ENCODE peak calls at places on chromosomes 7 and 10, in ten cellular contexts. One of them, this sample, is unnamed.

GRCh38 chr7:50782376-50783208 is at the start of gene GRB10:
- DNase-seq in NCI-H1105 treated with DMSO at 0.1 percent for 48 hours: peak; percentile 75
- DNase-seq in AG09309: no peak
- DNase-seq in stimulated activated CD4-positive, alpha-beta T cell treated with anti-CD3 and anti-CD28 coated beads, Interleukin-2, amount 100 ng/mL, for 48 hours: no peak
- DNase-seq in chondrocyte: no peak
- DNase-seq in non-pigmented ciliary epithelial cell: no peak
- DNase-seq in GM04504: no peak
- DNase-seq in KBM-7: peak; percentile 54
- DNase-seq in RPMI7951: peak; percentile 61
- DNase-seq in NCI-H1417: peak; percentile 89
- DNase-seq in this sample: no peak

GRCh38 chr7:23072916-23073315 is 32.7 kb upstream of the KLHL7 start:
- DNase-seq in NCI-H1105 treated with DMSO at 0.1 percent for 48 hours: no peak
- DNase-seq in AG09309: no peak
- DNase-seq in stimulated activated CD4-positive, alpha-beta T cell treated with anti-CD3 and anti-CD28 coated beads, Interleukin-2, amount 100 ng/mL, for 48 hours: no peak
- DNase-seq in chondrocyte: no peak
- DNase-seq in non-pigmented ciliary epithelial cell: no peak
- DNase-seq in GM04504: no peak
- DNase-seq in KBM-7: no peak
- DNase-seq in RPMI7951: no peak
- DNase-seq in NCI-H1417: no peak
- DNase-seq in this sample: no peak

GRCh38 chr7:5643280-5643679 is 138.2 kb downstream of the RNF216 start:
- DNase-seq in NCI-H1105 treated with DMSO at 0.1 percent for 48 hours: no peak
- DNase-seq in AG09309: no peak
- DNase-seq in stimulated activated CD4-positive, alpha-beta T cell treated with anti-CD3 and anti-CD28 coated beads, Interleukin-2, amount 100 ng/mL, for 48 hours: no peak
- DNase-seq in chondrocyte: no peak
- DNase-seq in non-pigmented ciliary epithelial cell: no peak
- DNase-seq in GM04504: no peak
- DNase-seq in KBM-7: peak; percentile 74
- DNase-seq in RPMI7951: peak; percentile 65
- DNase-seq in NCI-H1417: no peak
- DNase-seq in this sample: no peak

GRCh38 chr7:43873300-43873699 is 4.0 kb upstream of the MRPS24 start:
- DNase-seq in NCI-H1105 treated with DMSO at 0.1 percent for 48 hours: no peak
- DNase-seq in AG09309: peak; percentile 76
- DNase-seq in stimulated activated CD4-positive, alpha-beta T cell treated with anti-CD3 and anti-CD28 coated beads, Interleukin-2, amount 100 ng/mL, for 48 hours: no peak
- DNase-seq in chondrocyte: no peak
- DNase-seq in non-pigmented ciliary epithelial cell: no peak
- DNase-seq in GM04504: peak; percentile 92
- DNase-seq in KBM-7: no peak
- DNase-seq in RPMI7951: peak; percentile 92
- DNase-seq in NCI-H1417: no peak
- DNase-seq in this sample: peak; percentile 80

GRCh38 chr10:117273980-117274379 is 33.1 kb downstream of the SLC18A2 start:
- DNase-seq in NCI-H1105 treated with DMSO at 0.1 percent for 48 hours: no peak
- DNase-seq in AG09309: no peak
- DNase-seq in stimulated activated CD4-positive, alpha-beta T cell treated with anti-CD3 and anti-CD28 coated beads, Interleukin-2, amount 100 ng/mL, for 48 hours: no peak
- DNase-seq in chondrocyte: no peak
- DNase-seq in non-pigmented ciliary epithelial cell: no peak
- DNase-seq in GM04504: no peak
- DNase-seq in KBM-7: no peak
- DNase-seq in RPMI7951: no peak
- DNase-seq in NCI-H1417: no peak
- DNase-seq in this sample: no peak

GRCh38 chr7:125465527-125465926 is 535.9 kb upstream of the POT1 start:
- DNase-seq in NCI-H1105 treated with DMSO at 0.1 percent for 48 hours: no peak
- DNase-seq in AG09309: no peak
- DNase-seq in stimulated activated CD4-positive, alpha-beta T cell treated with anti-CD3 and anti-CD28 coated beads, Interleukin-2, amount 100 ng/mL, for 48 hours: no peak
- DNase-seq in chondrocyte: no peak
- DNase-seq in non-pigmented ciliary epithelial cell: no peak
- DNase-seq in GM04504: no peak
- DNase-seq in KBM-7: no peak
- DNase-seq in RPMI7951: no peak
- DNase-seq in NCI-H1417: peak; percentile 59
- DNase-seq in this sample: no peak

GRCh38 chr10:43417950-43418768 is 9.2 kb upstream of the HNRNPF start:
- DNase-seq in NCI-H1105 treated with DMSO at 0.1 percent for 48 hours: no peak
- DNase-seq in AG09309: no peak
- DNase-seq in stimulated activated CD4-positive, alpha-beta T cell treated with anti-CD3 and anti-CD28 coated beads, Interleukin-2, amount 100 ng/mL, for 48 hours: no peak
- DNase-seq in chondrocyte: no peak
- DNase-seq in non-pigmented ciliary epithelial cell: no peak
- DNase-seq in GM04504: no peak
- DNase-seq in KBM-7: peak; percentile 100
- DNase-seq in RPMI7951: peak; percentile 83
- DNase-seq in NCI-H1417: no peak
- DNase-seq in this sample: no peak

GRCh38 chr10:130407052-130407451 is 270.9 kb downstream of the GLRX3 start:
- DNase-seq in NCI-H1105 treated with DMSO at 0.1 percent for 48 hours: no peak
- DNase-seq in AG09309: no peak
- DNase-seq in stimulated activated CD4-positive, alpha-beta T cell treated with anti-CD3 and anti-CD28 coated beads, Interleukin-2, amount 100 ng/mL, for 48 hours: no peak
- DNase-seq in chondrocyte: no peak
- DNase-seq in non-pigmented ciliary epithelial cell: no peak
- DNase-seq in GM04504: no peak
- DNase-seq in KBM-7: no peak
- DNase-seq in RPMI7951: no peak
- DNase-seq in NCI-H1417: no peak
- DNase-seq in this sample: no peak

GRCh38 chr10:16765532-16766365 is 51.5 kb downstream of the RSU1 start:
- DNase-seq in NCI-H1105 treated with DMSO at 0.1 percent for 48 hours: no peak
- DNase-seq in AG09309: no peak
- DNase-seq in stimulated activated CD4-positive, alpha-beta T cell treated with anti-CD3 and anti-CD28 coated beads, Interleukin-2, amount 100 ng/mL, for 48 hours: no peak
- DNase-seq in chondrocyte: no peak
- DNase-seq in non-pigmented ciliary epithelial cell: no peak
- DNase-seq in GM04504: no peak
- DNase-seq in KBM-7: no peak
- DNase-seq in RPMI7951: no peak
- DNase-seq in NCI-H1417: no peak
- DNase-seq in this sample: no peak

GRCh38 chr7:76383089-76383944 is 24.5 kb upstream of the YWHAG start:
- DNase-seq in NCI-H1105 treated with DMSO at 0.1 percent for 48 hours: no peak
- DNase-seq in AG09309: no peak
- DNase-seq in stimulated activated CD4-positive, alpha-beta T cell treated with anti-CD3 and anti-CD28 coated beads, Interleukin-2, amount 100 ng/mL, for 48 hours: no peak
- DNase-seq in chondrocyte: no peak
- DNase-seq in non-pigmented ciliary epithelial cell: no peak
- DNase-seq in GM04504: no peak
- DNase-seq in KBM-7: peak; percentile 34
- DNase-seq in RPMI7951: no peak
- DNase-seq in NCI-H1417: no peak
- DNase-seq in this sample: no peak

GRCh38 chr10:88490216-88490980 is 92.7 kb downstream of the RNLS start:
- DNase-seq in NCI-H1105 treated with DMSO at 0.1 percent for 48 hours: no peak
- DNase-seq in AG09309: no peak
- DNase-seq in stimulated activated CD4-positive, alpha-beta T cell treated with anti-CD3 and anti-CD28 coated beads, Interleukin-2, amount 100 ng/mL, for 48 hours: no peak
- DNase-seq in chondrocyte: no peak
- DNase-seq in non-pigmented ciliary epithelial cell: no peak
- DNase-seq in GM04504: no peak
- DNase-seq in KBM-7: peak; percentile 2
- DNase-seq in RPMI7951: no peak
- DNase-seq in NCI-H1417: no peak
- DNase-seq in this sample: no peak

GRCh38 chr7:13749026-13749425 is 240.4 kb downstream of the ETV1 start:
- DNase-seq in NCI-H1105 treated with DMSO at 0.1 percent for 48 hours: no peak
- DNase-seq in AG09309: no peak
- DNase-seq in stimulated activated CD4-positive, alpha-beta T cell treated with anti-CD3 and anti-CD28 coated beads, Interleukin-2, amount 100 ng/mL, for 48 hours: no peak
- DNase-seq in chondrocyte: no peak
- DNase-seq in non-pigmented ciliary epithelial cell: no peak
- DNase-seq in GM04504: no peak
- DNase-seq in KBM-7: no peak
- DNase-seq in RPMI7951: no peak
- DNase-seq in NCI-H1417: peak; percentile 72
- DNase-seq in this sample: no peak

GRCh38 chr10:93028881-93029280 is 31.7 kb upstream of the CYP26C1 start:
- DNase-seq in NCI-H1105 treated with DMSO at 0.1 percent for 48 hours: no peak
- DNase-seq in AG09309: no peak
- DNase-seq in stimulated activated CD4-positive, alpha-beta T cell treated with anti-CD3 and anti-CD28 coated beads, Interleukin-2, amount 100 ng/mL, for 48 hours: no peak
- DNase-seq in chondrocyte: no peak
- DNase-seq in non-pigmented ciliary epithelial cell: no peak
- DNase-seq in GM04504: no peak
- DNase-seq in KBM-7: no peak
- DNase-seq in RPMI7951: peak; percentile 54
- DNase-seq in NCI-H1417: no peak
- DNase-seq in this sample: no peak

GRCh38 chr7:114789942-114790341 is 132.0 kb upstream of the MDFIC start:
- DNase-seq in NCI-H1105 treated with DMSO at 0.1 percent for 48 hours: no peak
- DNase-seq in AG09309: peak; percentile 83
- DNase-seq in stimulated activated CD4-positive, alpha-beta T cell treated with anti-CD3 and anti-CD28 coated beads, Interleukin-2, amount 100 ng/mL, for 48 hours: no peak
- DNase-seq in chondrocyte: no peak
- DNase-seq in non-pigmented ciliary epithelial cell: peak; percentile 68
- DNase-seq in GM04504: peak; percentile 66
- DNase-seq in KBM-7: no peak
- DNase-seq in RPMI7951: peak; percentile 81
- DNase-seq in NCI-H1417: no peak
- DNase-seq in this sample: peak; percentile 87

GRCh38 chr10:104286939-104287338 is 18.0 kb downstream of the GSTO2 start:
- DNase-seq in NCI-H1105 treated with DMSO at 0.1 percent for 48 hours: no peak
- DNase-seq in AG09309: no peak
- DNase-seq in stimulated activated CD4-positive, alpha-beta T cell treated with anti-CD3 and anti-CD28 coated beads, Interleukin-2, amount 100 ng/mL, for 48 hours: no peak
- DNase-seq in chondrocyte: no peak
- DNase-seq in non-pigmented ciliary epithelial cell: no peak
- DNase-seq in GM04504: no peak
- DNase-seq in KBM-7: no peak
- DNase-seq in RPMI7951: no peak
- DNase-seq in NCI-H1417: no peak
- DNase-seq in this sample: no peak

GRCh38 chr10:94403034-94403822 is 887 bp downstream of the TBC1D12 start:
- DNase-seq in NCI-H1105 treated with DMSO at 0.1 percent for 48 hours: peak; percentile 38
- DNase-seq in AG09309: peak; percentile 11
- DNase-seq in stimulated activated CD4-positive, alpha-beta T cell treated with anti-CD3 and anti-CD28 coated beads, Interleukin-2, amount 100 ng/mL, for 48 hours: no peak
- DNase-seq in chondrocyte: no peak
- DNase-seq in non-pigmented ciliary epithelial cell: no peak
- DNase-seq in GM04504: no peak
- DNase-seq in KBM-7: peak; percentile 79
- DNase-seq in RPMI7951: peak; percentile 76
- DNase-seq in NCI-H1417: peak; percentile 74
- DNase-seq in this sample: no peak

GRCh38 chr10:7589748-7590147 is 77.0 kb downstream of the ITIH5 start:
- DNase-seq in NCI-H1105 treated with DMSO at 0.1 percent for 48 hours: no peak
- DNase-seq in AG09309: no peak
- DNase-seq in stimulated activated CD4-positive, alpha-beta T cell treated with anti-CD3 and anti-CD28 coated beads, Interleukin-2, amount 100 ng/mL, for 48 hours: no peak
- DNase-seq in chondrocyte: no peak
- DNase-seq in non-pigmented ciliary epithelial cell: no peak
- DNase-seq in GM04504: no peak
- DNase-seq in KBM-7: no peak
- DNase-seq in RPMI7951: no peak
- DNase-seq in NCI-H1417: no peak
- DNase-seq in this sample: no peak

GRCh38 chr7:99170730-99171074 is 26.8 kb upstream of the SMURF1 start:
- DNase-seq in NCI-H1105 treated with DMSO at 0.1 percent for 48 hours: no peak
- DNase-seq in AG09309: no peak
- DNase-seq in stimulated activated CD4-positive, alpha-beta T cell treated with anti-CD3 and anti-CD28 coated beads, Interleukin-2, amount 100 ng/mL, for 48 hours: no peak
- DNase-seq in chondrocyte: no peak
- DNase-seq in non-pigmented ciliary epithelial cell: no peak
- DNase-seq in GM04504: no peak
- DNase-seq in KBM-7: no peak
- DNase-seq in RPMI7951: no peak
- DNase-seq in NCI-H1417: no peak
- DNase-seq in this sample: no peak

GRCh38 chr7:75963383-75963995 is 30.9 kb downstream of the TMEM120A start:
- DNase-seq in NCI-H1105 treated with DMSO at 0.1 percent for 48 hours: no peak
- DNase-seq in AG09309: no peak
- DNase-seq in stimulated activated CD4-positive, alpha-beta T cell treated with anti-CD3 and anti-CD28 coated beads, Interleukin-2, amount 100 ng/mL, for 48 hours: no peak
- DNase-seq in chondrocyte: no peak
- DNase-seq in non-pigmented ciliary epithelial cell: no peak
- DNase-seq in GM04504: no peak
- DNase-seq in KBM-7: no peak
- DNase-seq in RPMI7951: no peak
- DNase-seq in NCI-H1417: no peak
- DNase-seq in this sample: no peak

GRCh38 chr7:142711722-142712616 is 37.3 kb upstream of the PRSS1 start:
- DNase-seq in NCI-H1105 treated with DMSO at 0.1 percent for 48 hours: peak; percentile 90
- DNase-seq in AG09309: no peak
- DNase-seq in stimulated activated CD4-positive, alpha-beta T cell treated with anti-CD3 and anti-CD28 coated beads, Interleukin-2, amount 100 ng/mL, for 48 hours: no peak
- DNase-seq in chondrocyte: no peak
- DNase-seq in non-pigmented ciliary epithelial cell: no peak
- DNase-seq in GM04504: peak; percentile 8
- DNase-seq in KBM-7: peak; percentile 38
- DNase-seq in RPMI7951: peak; percentile 29
- DNase-seq in NCI-H1417: peak; percentile 21
- DNase-seq in this sample: no peak

GRCh38 chr10:51052152-51052551 is 22.1 kb upstream of the PRKG1 start:
- DNase-seq in NCI-H1105 treated with DMSO at 0.1 percent for 48 hours: no peak
- DNase-seq in AG09309: no peak
- DNase-seq in stimulated activated CD4-positive, alpha-beta T cell treated with anti-CD3 and anti-CD28 coated beads, Interleukin-2, amount 100 ng/mL, for 48 hours: no peak
- DNase-seq in chondrocyte: no peak
- DNase-seq in non-pigmented ciliary epithelial cell: no peak
- DNase-seq in GM04504: no peak
- DNase-seq in KBM-7: no peak
- DNase-seq in RPMI7951: no peak
- DNase-seq in NCI-H1417: no peak
- DNase-seq in this sample: no peak

This sample was measured in GM04503.